ENCODE peak calls at places on chromosomes 4 and X, in five cellular contexts. R is AG04450, X is thoracic aorta, Z is omental fat pad, M is fibroblast of pulmonary artery. V is an unnamed sample.

GRCh38 chr4:168854216-168854921 is 155.7 kb downstream of the CBR4 start:
- DNase-seq in R (no peak), X (no peak), Z (no peak), M (no peak), V (no peak)

GRCh38 chr4:140137654-140138053 is 16.3 kb downstream of the MAML3 start:
- DNase-seq in R (no peak), X (no peak), Z (no peak), M (peak), V (no peak)

GRCh38 chr4:41670530-41670929 is 78.0 kb downstream of the PHOX2B start:
- DNase-seq in R (no peak), X (no peak), Z (no peak), M (no peak), V (no peak)

GRCh38 chrX:106780259-106780658 is 22.2 kb upstream of the TBC1D8B start:
- DNase-seq in R (no peak), X (no peak), Z (no peak), M (no peak), V (no peak)

GRCh38 chr4:151957163-151957562 is 196.4 kb upstream of the GATB start:
- DNase-seq in R (no peak), X (no peak), Z (no peak), M (no peak), V (no peak)

GRCh38 chr4:173560896-173561295 is 30.9 kb upstream of the HAND2 start:
- DNase-seq in R (no peak), X (no peak), Z (no peak), M (no peak), V (no peak)

GRCh38 chrX:48468247-48468671 is 1.8 kb downstream of the SLC38A5 start:
- DNase-seq in R (no peak), X (no peak), Z (no peak), M (no peak), V (no peak)

GRCh38 chrX:13876652-13877051 is 59.8 kb upstream of the GPM6B start:
- DNase-seq in R (no peak), X (no peak), Z (no peak), M (peak), V (no peak)

GRCh38 chr4:6621556-6621927 is 18.9 kb upstream of the MRFAP1 start:
- DNase-seq in R (no peak), X (no peak), Z (no peak), M (no peak), V (no peak)

GRCh38 chr4:123025398-123025797 is 103.0 kb upstream of the NUDT6 start:
- DNase-seq in R (no peak), X (no peak), Z (no peak), M (no peak), V (no peak)

GRCh38 chrX:74395556-74395955 is 25.7 kb upstream of the SLC16A2 start:
- DNase-seq in R (no peak), X (no peak), Z (no peak), M (no peak), V (no peak)

GRCh38 chr4:138053601-138054322 is 188.4 kb downstream of the SLC7A11 start:
- DNase-seq in R (peak), X (peak), Z (no peak), M (peak), V (no peak)

GRCh38 chr4:186067757-186068385 is 1.1 kb upstream of the TLR3 start:
- DNase-seq in R (no peak), X (no peak), Z (no peak), M (peak), V (no peak)

GRCh38 chrX:48083212-48083611 is 11.8 kb upstream of the ZNF630 start:
- DNase-seq in R (peak), X (no peak), Z (no peak), M (peak), V (no peak)

GRCh38 chr4:161856711-161857326 is 307.0 kb downstream of the FSTL5 start:
- DNase-seq in R (no peak), X (no peak), Z (no peak), M (no peak), V (no peak)

GRCh38 chr4:123640271-123640670 is 243.7 kb downstream of the SPRY1 start:
- DNase-seq in R (no peak), X (no peak), Z (no peak), M (peak), V (no peak)

GRCh38 chr4:93908778-93909177 is 80.2 kb downstream of the ATOH1 start:
- DNase-seq in R (no peak), X (no peak), Z (no peak), M (no peak), V (no peak)

GRCh38 chr4:156673483-156673882 is 298.1 kb downstream of the PDGFC start:
- DNase-seq in R (no peak), X (no peak), Z (no peak), M (peak), V (no peak)

GRCh38 chrX:108018659-108019381 is 26.0 kb upstream of the VSIG1 start:
- DNase-seq in R (no peak), X (no peak), Z (no peak), M (no peak), V (no peak)

GRCh38 chr4:173248690-173249089 is 80.1 kb downstream of the GALNT7 start:
- DNase-seq in R (no peak), X (no peak), Z (no peak), M (no peak), V (no peak)

GRCh38 chrX:153667281-153667831 is 6.3 kb downstream of the PNCK start:
- DNase-seq in R (no peak), X (no peak), Z (no peak), M (no peak), V (no peak)

GRCh38 chrX:153659268-153659667 is 12.3 kb downstream of the DUSP9 start:
- DNase-seq in R (no peak), X (no peak), Z (no peak), M (no peak), V (no peak)

GRCh38 chrX:153657161-153657560 is 10.2 kb downstream of the DUSP9 start:
- DNase-seq in R (no peak), X (no peak), Z (no peak), M (no peak), V (no peak)

GRCh38 chrX:153665726-153666306 is 7.8 kb downstream of the PNCK start:
- DNase-seq in R (no peak), X (no peak), Z (no peak), M (no peak), V (no peak)

DNA sequence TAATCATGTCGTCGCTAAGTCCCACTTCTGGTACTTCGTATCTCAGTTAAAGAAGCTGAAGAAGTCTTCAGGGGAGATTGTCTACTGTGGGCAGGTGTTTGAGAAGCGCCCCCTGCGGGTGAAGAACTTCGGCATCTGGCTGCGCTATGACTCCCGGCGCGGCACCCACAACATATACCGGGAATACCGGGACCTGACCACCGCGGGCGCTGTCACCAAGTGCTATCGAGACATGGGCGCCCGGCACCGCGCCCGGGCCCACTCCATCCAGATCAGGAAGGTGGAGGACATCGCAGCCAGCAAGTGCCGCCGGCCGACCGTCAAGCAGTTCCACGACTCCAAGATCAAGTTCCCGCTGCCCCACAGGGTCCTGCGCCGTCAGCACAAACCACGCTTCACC is 11.3 kb downstream of the PNCK start:
- DNase-seq in R (no peak), X (no peak), Z (peak), M (peak), V (no peak)
- TF ChIP-seq CTCF in R (peak), X (no peak), Z (no peak), M (peak), V (peak)

GRCh38 chrX:87578978-87579377 is 61.4 kb downstream of the KLHL4 start:
- DNase-seq in R (no peak), X (no peak), Z (no peak), M (peak), V (no peak)
- TF ChIP-seq CTCF in R (no peak), X (no peak), Z (no peak), M (peak), V (no peak)

GRCh38 chrX:26922278-26922677 is 540.9 kb downstream of the PPP4R3C start:
- DNase-seq in R (no peak), X (no peak), Z (no peak), M (peak), V (no peak)

GRCh38 chrX:26915064-26915463 is 548.1 kb downstream of the PPP4R3C start:
- DNase-seq in R (no peak), X (no peak), Z (no peak), M (no peak), V (no peak)

GRCh38 chrX:26914232-26914631 is 548.9 kb downstream of the PPP4R3C start:
- DNase-seq in R (no peak), X (no peak), Z (no peak), M (no peak), V (no peak)

GRCh38 chrX:26918633-26919032 is 544.5 kb downstream of the PPP4R3C start:
- DNase-seq in R (no peak), X (no peak), Z (no peak), M (peak), V (no peak)
- TF ChIP-seq CTCF in R (no peak), X (peak), Z (no peak), M (peak), V (peak)

GRCh38 chr4:109294006-109294405 is 8.5 kb downstream of the COL25A1 start:
- DNase-seq in R (no peak), X (no peak), Z (no peak), M (peak), V (no peak)
- TF ChIP-seq CTCF in R (no peak), X (no peak), Z (no peak), M (peak), V (peak)

GRCh38 chr4:189940178-189941004 is at the start of gene FRG1:
- DNase-seq in R (peak), X (peak), Z (peak), M (peak), V (peak)

GRCh38 chr4:189941005-189941450 is 356 bp downstream of the FRG1 start:
- DNase-seq in R (no peak), X (no peak), Z (no peak), M (no peak), V (no peak)
- TF ChIP-seq CTCF in R (no peak), X (no peak), Z (no peak), M (no peak), V (no peak)

GRCh38 chrX:53171356-53171755 is 53.7 kb downstream of the KDM5C start:
- DNase-seq in R (no peak), X (no peak), Z (no peak), M (no peak), V (no peak)
- TF ChIP-seq CTCF in R (no peak), X (no peak), Z (no peak), M (no peak), V (no peak)

GRCh38 chr4:153573881-153574807 is 108.0 kb downstream of the TMEM131L start:
- DNase-seq in R (peak), X (no peak), Z (peak), M (peak), V (no peak)
- TF ChIP-seq CTCF in R (peak), X (peak), Z (no peak), M (peak), V (peak)

GRCh38 chr4:98786866-98787265 is 128.5 kb upstream of the TSPAN5 start:
- DNase-seq in R (no peak), X (no peak), Z (no peak), M (no peak), V (no peak)
- TF ChIP-seq CTCF in R (peak), X (no peak), Z (no peak), M (peak), V (no peak)

DNA sequence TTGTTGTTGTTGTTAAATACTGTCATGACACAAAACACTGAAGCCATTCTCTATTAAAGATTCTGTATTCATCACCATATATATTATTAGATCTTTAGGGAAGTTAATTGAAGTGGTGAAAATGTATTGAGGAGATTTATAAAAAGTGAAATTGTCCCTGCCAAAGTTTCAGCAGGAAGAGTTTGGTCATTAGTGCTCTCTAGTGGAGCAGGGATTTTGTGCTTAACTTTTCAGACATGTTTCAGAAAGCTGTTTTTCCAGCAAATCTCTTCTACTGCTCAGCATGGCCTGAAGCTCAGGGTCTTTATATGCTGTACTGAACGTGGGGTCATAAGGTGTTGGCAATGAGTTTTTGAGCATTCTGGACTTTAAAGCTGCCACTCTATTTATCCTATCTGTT is 36.7 kb upstream of the CXXC4 start:
- DNase-seq in R (no peak), X (no peak), Z (no peak), M (peak), V (no peak)
- TF ChIP-seq CTCF in R (no peak), X (peak), Z (no peak), M (no peak), V (peak)

DNA sequence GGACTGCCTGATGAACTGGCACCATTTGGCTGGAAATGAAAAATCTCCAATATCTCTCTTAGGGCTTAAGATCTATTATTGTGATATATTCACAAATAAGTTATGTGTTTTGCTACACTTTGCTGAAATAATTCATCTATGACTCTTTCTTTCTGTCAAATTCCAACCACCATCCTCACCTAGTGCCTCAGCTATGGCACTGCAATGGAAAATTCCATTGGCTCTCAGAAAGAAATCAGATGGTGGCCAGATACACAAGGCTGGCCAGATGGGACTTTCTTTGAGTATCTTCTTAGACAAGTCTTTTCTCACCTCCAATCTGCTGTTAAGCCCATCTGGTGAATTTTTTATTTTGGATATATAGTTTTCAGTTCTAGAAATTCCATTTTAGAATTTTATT is 28.0 kb downstream of the NAT8L start:
- DNase-seq in R (no peak), X (no peak), Z (no peak), M (peak), V (no peak)
- TF ChIP-seq CTCF in R (no peak), X (no peak), Z (no peak), M (peak), V (no peak)